ENCODE peak calls at places on chromosomes 6 and 20, in eight cellular contexts. One of them, this sample, is unnamed.

GRCh38 chr6:90123796-90124195 is 172.8 kb downstream of the BACH2 start:
- DNase-seq in astrocyte: peak
- DNase-seq in gastrocnemius medialis: no peak
- DNase-seq in kidney: no peak
- DNase-seq in NCI-H748 treated with DMSO at 0.1 percent for 48 hours: no peak
- DNase-seq in activated T-helper 1 cell treated with anti-CD3 and anti-CD28 coated beads, Interleukin-12 subunit alpha, Interleukin-12 subunit beta, Interleukin-2, Interleukin-4 antibody, amounts not matched to agents 30 ng/mL and 10 ng/mL and 1 ng/mL, durations not matched to agents 14 hours and 24 hours and 36 hours: no peak
- DNase-seq in Peyer's patch: no peak
- DNase-seq in EH: peak
- DNase-seq in this sample: no peak

GRCh38 chr6:11368760-11369159 is 136.3 kb upstream of the NEDD9 start:
- DNase-seq in astrocyte: no peak
- DNase-seq in gastrocnemius medialis: no peak
- DNase-seq in kidney: no peak
- DNase-seq in NCI-H748 treated with DMSO at 0.1 percent for 48 hours: no peak
- DNase-seq in activated T-helper 1 cell treated with anti-CD3 and anti-CD28 coated beads, Interleukin-12 subunit alpha, Interleukin-12 subunit beta, Interleukin-2, Interleukin-4 antibody, amounts not matched to agents 30 ng/mL and 10 ng/mL and 1 ng/mL, durations not matched to agents 14 hours and 24 hours and 36 hours: no peak
- DNase-seq in Peyer's patch: no peak
- DNase-seq in EH: no peak
- DNase-seq in this sample: no peak

GRCh38 chr20:50582591-50583234 is 72.5 kb downstream of the PTPN1 start:
- DNase-seq in astrocyte: no peak
- DNase-seq in gastrocnemius medialis: no peak
- DNase-seq in kidney: peak
- DNase-seq in NCI-H748 treated with DMSO at 0.1 percent for 48 hours: no peak
- DNase-seq in activated T-helper 1 cell treated with anti-CD3 and anti-CD28 coated beads, Interleukin-12 subunit alpha, Interleukin-12 subunit beta, Interleukin-2, Interleukin-4 antibody, amounts not matched to agents 30 ng/mL and 10 ng/mL and 1 ng/mL, durations not matched to agents 14 hours and 24 hours and 36 hours: no peak
- DNase-seq in Peyer's patch: peak
- DNase-seq in EH: no peak
- DNase-seq in this sample: no peak

GRCh38 chr6:159953091-159953581 is 15.7 kb upstream of the IGF2R start:
- DNase-seq in astrocyte: no peak
- DNase-seq in gastrocnemius medialis: no peak
- DNase-seq in kidney: peak
- DNase-seq in NCI-H748 treated with DMSO at 0.1 percent for 48 hours: no peak
- DNase-seq in activated T-helper 1 cell treated with anti-CD3 and anti-CD28 coated beads, Interleukin-12 subunit alpha, Interleukin-12 subunit beta, Interleukin-2, Interleukin-4 antibody, amounts not matched to agents 30 ng/mL and 10 ng/mL and 1 ng/mL, durations not matched to agents 14 hours and 24 hours and 36 hours: no peak
- DNase-seq in Peyer's patch: no peak
- DNase-seq in EH: peak
- DNase-seq in this sample: no peak

GRCh38 chr20:50817776-50818172 is 22.9 kb downstream of the BCAS4 start:
- DNase-seq in astrocyte: no peak
- DNase-seq in gastrocnemius medialis: no peak
- DNase-seq in kidney: peak
- DNase-seq in NCI-H748 treated with DMSO at 0.1 percent for 48 hours: no peak
- DNase-seq in activated T-helper 1 cell treated with anti-CD3 and anti-CD28 coated beads, Interleukin-12 subunit alpha, Interleukin-12 subunit beta, Interleukin-2, Interleukin-4 antibody, amounts not matched to agents 30 ng/mL and 10 ng/mL and 1 ng/mL, durations not matched to agents 14 hours and 24 hours and 36 hours: no peak
- DNase-seq in Peyer's patch: no peak
- DNase-seq in EH: no peak
- DNase-seq in this sample: no peak

GRCh38 chr6:137080711-137081110 is 35.9 kb upstream of the IL20RA start:
- DNase-seq in astrocyte: no peak
- DNase-seq in gastrocnemius medialis: no peak
- DNase-seq in kidney: no peak
- DNase-seq in NCI-H748 treated with DMSO at 0.1 percent for 48 hours: no peak
- DNase-seq in activated T-helper 1 cell treated with anti-CD3 and anti-CD28 coated beads, Interleukin-12 subunit alpha, Interleukin-12 subunit beta, Interleukin-2, Interleukin-4 antibody, amounts not matched to agents 30 ng/mL and 10 ng/mL and 1 ng/mL, durations not matched to agents 14 hours and 24 hours and 36 hours: no peak
- DNase-seq in Peyer's patch: no peak
- DNase-seq in EH: no peak
- DNase-seq in this sample: no peak

GRCh38 chr6:163955131-163955530 is 540.6 kb downstream of the QKI start:
- DNase-seq in astrocyte: peak
- DNase-seq in gastrocnemius medialis: no peak
- DNase-seq in kidney: no peak
- DNase-seq in NCI-H748 treated with DMSO at 0.1 percent for 48 hours: no peak
- DNase-seq in activated T-helper 1 cell treated with anti-CD3 and anti-CD28 coated beads, Interleukin-12 subunit alpha, Interleukin-12 subunit beta, Interleukin-2, Interleukin-4 antibody, amounts not matched to agents 30 ng/mL and 10 ng/mL and 1 ng/mL, durations not matched to agents 14 hours and 24 hours and 36 hours: no peak
- DNase-seq in Peyer's patch: no peak
- DNase-seq in EH: peak
- DNase-seq in this sample: no peak

GRCh38 chr6:154292855-154293519 is 63.6 kb downstream of the IPCEF1 start:
- DNase-seq in astrocyte: peak
- DNase-seq in gastrocnemius medialis: no peak
- DNase-seq in kidney: no peak
- DNase-seq in NCI-H748 treated with DMSO at 0.1 percent for 48 hours: no peak
- DNase-seq in activated T-helper 1 cell treated with anti-CD3 and anti-CD28 coated beads, Interleukin-12 subunit alpha, Interleukin-12 subunit beta, Interleukin-2, Interleukin-4 antibody, amounts not matched to agents 30 ng/mL and 10 ng/mL and 1 ng/mL, durations not matched to agents 14 hours and 24 hours and 36 hours: no peak
- DNase-seq in Peyer's patch: no peak
- DNase-seq in EH: peak
- DNase-seq in this sample: no peak